ENCODE peak calls at places on chromosomes 12 and 14, in four cellular contexts. B is K562, Z is HepG2, H is Panc1. A is an unnamed sample.

GRCh38 chr12:57459750-57460400 is at the start of gene GLI1:
- DNase-seq in B (peak; percentile 68), Z (no peak), H (no peak), A (no peak)

GRCh38 chr12:8969861-8970411 is 19.4 kb upstream of the KLRG1 start:
- DNase-seq in B (no peak), Z (no peak), H (no peak), A (no peak)

GRCh38 chr14:23929822-23930294 is 23.7 kb upstream of the DHRS4 start:
- DNase-seq in B (peak; percentile 74), Z (peak; percentile 87), H (peak; percentile 61), A (peak; percentile 59)

GRCh38 chr14:73264080-73264895 is 27.0 kb downstream of the PAPLN start:
- DNase-seq in B (no peak), Z (no peak), H (no peak), A (no peak)

GRCh38 chr14:69261761-69262331 is 1.9 kb downstream of the GALNT16 start:
- DNase-seq in B (no peak), Z (peak; percentile 69), H (no peak), A (no peak)

GRCh38 chr12:69000540-69001243 is 67.7 kb upstream of the CPM start:
- DNase-seq in B (no peak), Z (no peak), H (no peak), A (no peak)

GRCh38 chr12:87952850-87953249 is 76.4 kb downstream of the C12orf50 start:
- DNase-seq in B (no peak), Z (no peak), H (no peak), A (no peak)

GRCh38 chr14:92199763-92200162 is 78.0 kb downstream of the CPSF2 start:
- DNase-seq in B (no peak), Z (no peak), H (no peak), A (no peak)

GRCh38 chr12:53005215-53005985 is 856 bp upstream of the EIF4B start:
- DNase-seq in B (no peak), Z (no peak), H (no peak), A (no peak)

GRCh38 chr14:34376868-34377267 is 85.2 kb downstream of the SPTSSA start:
- DNase-seq in B (no peak), Z (no peak), H (no peak), A (no peak)

GRCh38 chr14:36241183-36241582 is 64.7 kb upstream of the PTCSC3 start:
- DNase-seq in B (no peak), Z (no peak), H (no peak), A (no peak)

GRCh38 chr12:27277846-27278260 is 33.8 kb downstream of the STK38L start:
- DNase-seq in B (no peak), Z (peak; percentile 60), H (peak; percentile 5), A (peak; percentile 6)

GRCh38 chr12:116465892-116466291 is 93.3 kb upstream of the MAP1LC3B2 start:
- DNase-seq in B (no peak), Z (no peak), H (no peak), A (no peak)

GRCh38 chr14:93430889-93431670 is at the start of gene UNC79:
- DNase-seq in B (no peak), Z (no peak), H (no peak), A (no peak)

GRCh38 chr12:27343255-27344000 is 10.8 kb downstream of the BMAL2 start:
- DNase-seq in B (no peak), Z (no peak), H (peak; percentile 97), A (no peak)

GRCh38 chr12:7844131-7844530 is 28.6 kb downstream of the SLC2A14 start:
- DNase-seq in B (no peak), Z (no peak), H (no peak), A (no peak)

GRCh38 chr14:35712466-35712865 is 96.6 kb downstream of the RALGAPA1 start:
- DNase-seq in B (no peak), Z (no peak), H (no peak), A (no peak)

GRCh38 chr14:58969951-58970751 is 218.3 kb upstream of the DAAM1 start:
- DNase-seq in B (no peak), Z (no peak), H (no peak), A (no peak)

GRCh38 chr12:56803750-56804149 is 40.6 kb downstream of the HSD17B6 start:
- DNase-seq in B (no peak), Z (no peak), H (no peak), A (no peak)

GRCh38 chr12:46858368-46858767 is 32.6 kb upstream of the SLC38A4 start:
- DNase-seq in B (no peak), Z (no peak), H (no peak), A (peak; percentile 15)

GRCh38 chr12:48414046-48414445 is 58.3 kb upstream of the ANP32D start:
- DNase-seq in B (no peak), Z (no peak), H (no peak), A (no peak)

GRCh38 chr14:58072288-58073071 is 79.5 kb downstream of the ARMH4 start:
- DNase-seq in B (peak; percentile 52), Z (peak; percentile 56), H (peak; percentile 42), A (peak; percentile 65)

GRCh38 chr14:88327497-88327896 is 4.4 kb upstream of the KCNK10 start:
- DNase-seq in B (no peak), Z (no peak), H (no peak), A (no peak)

GRCh38 chr12:26572131-26572530 is 260.9 kb downstream of the ITPR2 start:
- DNase-seq in B (no peak), Z (no peak), H (no peak), A (no peak)

GRCh38 chr12:26156201-26156871 is 31.5 kb upstream of the BHLHE41 start:
- DNase-seq in B (no peak), Z (no peak), H (no peak), A (no peak)

GRCh38 chr14:31128601-31129526 is 78.7 kb downstream of the HECTD1 start:
- DNase-seq in B (no peak), Z (no peak), H (no peak), A (no peak)

GRCh38 chr12:93060666-93061413 is 131.7 kb upstream of the EEA1 start:
- DNase-seq in B (peak; percentile 45), Z (peak; percentile 63), H (no peak), A (no peak)

GRCh38 chr14:44463386-44464004 is 43.6 kb downstream of the FSCB start:
- DNase-seq in B (no peak), Z (no peak), H (no peak), A (no peak)

GRCh38 chr14:81831128-81831815 is 297.6 kb upstream of the SEL1L start:
- DNase-seq in B (no peak), Z (no peak), H (no peak), A (no peak)

GRCh38 chr12:72264548-72265175 is 7.5 kb upstream of the TRHDE start:
- DNase-seq in B (peak; percentile 13), Z (peak; percentile 19), H (no peak), A (no peak)

GRCh38 chr12:125014526-125014925 is 21.1 kb downstream of the BRI3BP start:
- DNase-seq in B (no peak), Z (no peak), H (no peak), A (no peak)

GRCh38 chr12:125017801-125018200 is 24.4 kb downstream of the BRI3BP start:
- DNase-seq in B (no peak), Z (no peak), H (no peak), A (no peak)

GRCh38 chr12:125018356-125018755 is 24.9 kb downstream of the BRI3BP start:
- DNase-seq in B (no peak), Z (no peak), H (no peak), A (no peak)

GRCh38 chr12:125015680-125016310 is 22.4 kb downstream of the BRI3BP start:
- DNase-seq in B (no peak), Z (no peak), H (no peak), A (no peak)

GRCh38 chr12:125013816-125014442 is 20.5 kb downstream of the BRI3BP start:
- DNase-seq in B (no peak), Z (no peak), H (no peak), A (no peak)
- TF ChIP-seq TCF7L2 in B (no peak), Z (no peak), H (no peak), A (no peak)

GRCh38 chr14:52356025-52356424 is 41.9 kb downstream of the PTGER2 start:
- DNase-seq in B (no peak), Z (no peak), H (no peak), A (no peak)
- TF ChIP-seq TCF7L2 in B (no peak), Z (no peak), H (no peak), A (no peak)

GRCh38 chr14:21455592-21455911 is 371 bp downstream of the CHD8 start:
- DNase-seq in B (no peak), Z (no peak), H (no peak), A (no peak)
- TF ChIP-seq TCF7L2 in B (no peak), Z (no peak), H (no peak), A (no peak)

GRCh38 chr14:105326891-105327694 is 12.5 kb downstream of the PACS2 start:
- DNase-seq in B (no peak), Z (no peak), H (no peak), A (no peak)
- TF ChIP-seq TCF7L2 in B (no peak), Z (no peak), H (no peak), A (no peak)